ENCODE peak calls at places on chromosomes 4 and X, in nine cellular contexts. T is aorta; B is NT2/D1; J is Karpas-422; R is OCI-LY7; D is bronchial epithelial cell; E is effector memory CD4-positive, alpha-beta T cell; A is tibial artery; S is lower lobe of right lung. W is an unnamed sample.

GRCh38 chr4:177759714-177760113 is 317.5 kb upstream of the AGA start:
- DNase-seq in R (no peak), S (no peak), B (no peak), T (no peak), D (peak; percentile 58), A (no peak), E (no peak), J (no peak), W (no peak)

GRCh38 chr4:139798456-139798855 is 132.8 kb downstream of the MGST2 start:
- DNase-seq in S (no peak), B (no peak), A (no peak), T (no peak), J (no peak), R (no peak), E (no peak), D (peak; percentile 72), W (no peak)

GRCh38 chrX:106177106-106177981 is 9.2 kb downstream of the PWWP3B start:
- DNase-seq in R (no peak), D (peak; percentile 17), J (no peak), S (no peak), B (peak; percentile 73), A (no peak), E (no peak), T (peak; percentile 45), W (no peak)

GRCh38 chrX:9859711-9860555 is 73.7 kb downstream of the SHROOM2 start:
- DNase-seq in D (peak; percentile 7), B (no peak), S (no peak), E (no peak), J (peak; percentile 57), T (no peak), A (no peak), R (no peak), W (no peak)

GRCh38 chr4:157781361-157781760 is 391.5 kb downstream of the GASK1B start:
- DNase-seq in D (no peak), S (no peak), A (no peak), R (no peak), B (no peak), E (no peak), T (no peak), J (no peak), W (no peak)

GRCh38 chrX:4550018-4550417 is 836.6 kb upstream of the PRKX start:
- DNase-seq in D (no peak), A (no peak), S (no peak), B (no peak), T (no peak), R (peak; percentile 3), E (no peak), J (peak; percentile 59), W (no peak)

GRCh38 chrX:97238632-97239031 is 354.9 kb downstream of the RPA4 start:
- DNase-seq in J (no peak), A (no peak), E (no peak), D (peak; percentile 66), T (no peak), R (no peak), S (no peak), B (peak; percentile 9), W (peak; percentile 18)

GRCh38 chrX:84240848-84241565 is 53.0 kb upstream of the RPS6KA6 start:
- DNase-seq in J (no peak), A (no peak), S (no peak), E (no peak), R (no peak), T (no peak), B (no peak), D (no peak), W (no peak)

GRCh38 chr4:138341739-138342415 is 99.7 kb upstream of the SLC7A11 start:
- DNase-seq in B (no peak), R (no peak), E (no peak), T (no peak), A (no peak), S (no peak), D (no peak), J (no peak), W (no peak)

GRCh38 chr4:38601244-38601915 is 62.6 kb upstream of the KLF3 start:
- DNase-seq in A (no peak), R (no peak), S (no peak), B (no peak), D (peak; percentile 85), T (no peak), E (no peak), J (no peak), W (no peak)

GRCh38 chr4:110208419-110208818 is 10.0 kb upstream of the ELOVL6 start:
- DNase-seq in R (no peak), B (no peak), A (no peak), E (no peak), S (no peak), D (no peak), T (no peak), J (no peak), W (no peak)

GRCh38 chrX:30865020-30865419 is 24.0 kb downstream of the TAB3 start:
- DNase-seq in E (no peak), T (no peak), S (no peak), R (peak; percentile 14), B (peak; percentile 11), A (no peak), J (peak; percentile 45), D (peak; percentile 27), W (no peak)

DNA sequence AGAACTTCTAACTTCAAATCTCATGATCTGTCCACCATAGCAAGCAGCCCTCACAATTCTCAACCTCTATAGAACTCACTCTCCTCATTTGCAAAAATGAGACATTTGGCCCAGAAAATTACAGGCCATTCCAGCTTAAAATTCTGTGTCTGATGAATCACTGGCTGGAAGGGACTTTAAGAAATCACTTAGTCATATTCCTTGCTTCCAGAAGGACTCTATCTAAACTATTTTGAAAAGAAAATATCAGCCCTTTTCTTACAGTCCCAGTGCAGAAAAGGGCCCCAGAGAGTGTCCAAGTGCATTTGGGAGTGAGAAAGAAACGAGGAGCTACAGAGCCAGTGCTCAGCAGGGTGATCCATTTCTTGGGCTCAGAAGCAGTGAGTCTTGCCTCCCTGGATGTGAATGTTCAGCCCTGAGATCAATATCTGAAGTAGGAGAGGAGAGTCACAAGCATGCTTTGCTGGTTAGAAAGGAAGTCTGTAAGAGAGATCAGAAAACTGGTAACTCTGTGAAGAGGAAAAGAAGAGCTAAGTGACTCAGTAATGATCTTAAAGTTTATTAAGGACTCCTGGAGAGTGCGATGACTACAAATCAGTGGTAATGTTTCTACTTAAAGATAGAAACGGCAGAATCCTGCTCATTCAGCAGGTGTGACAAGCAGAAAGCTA is 139.8 kb downstream of the PALLD start:
- DNase-seq in T (no peak), D (peak; percentile 57), J (no peak), E (no peak), S (no peak), A (no peak), R (no peak), B (no peak), W (no peak)
- H3K4me3 ChIP-seq in T (no peak overlapping the region), D (no peak overlapping the region), J (no peak overlapping the region), E (no peak overlapping the region), S (no peak overlapping the region), A (no peak overlapping the region), R (no peak overlapping the region), B (no peak overlapping the region), W (no peak overlapping the region)

GRCh38 chr4:101019313-101019712 is 328.0 kb downstream of the PPP3CA start:
- DNase-seq in D (no peak), S (no peak), J (no peak), E (no peak), B (no peak), R (no peak), A (no peak), T (no peak), W (no peak)

GRCh38 chr4:101022151-101023024 is 324.9 kb downstream of the PPP3CA start:
- DNase-seq in A (no peak), E (no peak), T (no peak), D (no peak), J (no peak), B (no peak), R (no peak), S (no peak), W (no peak)

GRCh38 chr4:101018836-101019235 is 328.5 kb downstream of the PPP3CA start:
- DNase-seq in B (no peak), J (no peak), E (no peak), R (peak; percentile 26), D (no peak), A (no peak), T (no peak), S (no peak), W (no peak)

GRCh38 chr4:101019941-101020401 is 327.4 kb downstream of the PPP3CA start:
- DNase-seq in T (no peak), B (no peak), J (no peak), E (no peak), A (no peak), R (no peak), S (no peak), D (peak; percentile 85), W (no peak)

GRCh38 chr4:101020956-101021355 is 326.4 kb downstream of the PPP3CA start:
- DNase-seq in S (no peak), D (peak; percentile 84), E (no peak), B (no peak), A (no peak), J (no peak), R (no peak), T (no peak), W (no peak)
- H3K36me3 ChIP-seq in S (peaks cover 9% of the 10 kb centered on the region), D (no peaks in the 10 kb centered on the region), E (no peaks in the 10 kb centered on the region), B (no peaks in the 10 kb centered on the region), A (peaks cover 4% of the 10 kb centered on the region), J (no peaks in the 10 kb centered on the region), R (no peaks in the 10 kb centered on the region), T (no peaks in the 10 kb centered on the region), W (no peaks in the 10 kb centered on the region)

DNA sequence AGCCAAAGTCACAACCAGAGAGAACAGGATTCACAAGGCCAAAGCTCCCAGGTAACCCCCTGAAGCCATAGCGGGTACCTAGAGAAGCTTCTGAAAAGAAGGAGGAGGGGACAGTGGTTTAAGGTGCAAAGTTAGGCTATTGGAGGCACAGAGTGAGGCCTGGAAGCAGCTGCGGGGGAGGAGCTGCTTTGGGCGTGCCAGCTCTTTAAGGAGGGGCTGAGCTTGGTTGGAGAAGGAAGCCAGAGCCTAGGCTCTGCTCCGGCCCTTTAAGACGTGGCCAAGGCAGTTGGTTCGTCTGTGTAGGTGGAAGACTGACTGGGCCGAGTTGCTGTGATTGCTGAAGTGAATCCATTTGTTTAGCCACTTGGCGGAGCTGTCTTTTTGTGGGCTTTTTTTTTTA is 1.5 kb downstream of the KLF8 start:
- DNase-seq in R (no peak), D (peak; percentile 79), T (peak; percentile 76), B (peak; percentile 51), J (no peak), S (peak; percentile 76), A (peak; percentile 88), E (no peak), W (peak; percentile 7)
- H3K4me3 ChIP-seq in R (no peak overlapping the region), D (peak overlapping the region; percentile 50), T (peak overlapping the region; percentile 82), B (peak overlapping the region; percentile 65), J (no peak overlapping the region), S (peak overlapping the region; percentile 63), A (peak overlapping the region; percentile 64), E (no peak overlapping the region), W (no peak overlapping the region)

GRCh38 chr4:73172166-73172565 is 86.4 kb downstream of the ANKRD17 start:
- DNase-seq in R (no peak), J (no peak), E (no peak), D (no peak), B (no peak), S (no peak), A (no peak), T (no peak), W (no peak)

GRCh38 chr4:73161527-73162185 is 92.1 kb upstream of the COX18 start:
- DNase-seq in R (no peak), E (no peak), J (no peak), T (no peak), D (no peak), B (no peak), A (no peak), S (no peak), W (no peak)

GRCh38 chr4:73170518-73171198 is 87.9 kb downstream of the ANKRD17 start:
- DNase-seq in A (no peak), S (no peak), J (no peak), D (peak; percentile 63), B (no peak), E (no peak), R (no peak), T (no peak), W (no peak)

GRCh38 chr4:73166212-73166611 is 92.4 kb downstream of the ANKRD17 start:
- DNase-seq in B (no peak), T (no peak), S (no peak), E (no peak), A (no peak), D (no peak), J (no peak), R (no peak), W (no peak)
- H3K36me3 ChIP-seq in B (peaks cover 48% of the 10 kb centered on the region), T (peaks cover 11% of the 10 kb centered on the region), S (peaks cover 69% of the 10 kb centered on the region), E (peaks cover 52% of the 10 kb centered on the region), A (peaks cover 59% of the 10 kb centered on the region), D (peaks cover 8% of the 10 kb centered on the region), J (peaks cover 68% of the 10 kb centered on the region), R (peaks cover 98% of the 10 kb centered on the region), W (no peaks in the 10 kb centered on the region)

W was measured in kidney epithelial cell.